ENCODE peak calls at places on chromosomes 7 and 10, in ten cellular contexts. M is BJ, A is tibial nerve, T is tibial artery, Q is heart right ventricle, X is nephron progenitor cell, R is heart left ventricle, B is upper lobe of right lung, P is right lobe of liver, V is cardiac muscle cell. I is an unnamed sample.

GRCh38 chr7:55476071-55476803 is 96.1 kb downstream of the VOPP1 start:
- DNase-seq in M (no peak), A (no peak), T (no peak), Q (no peak), X (no peak), R (no peak), B (no peak), P (no peak), V (peak; percentile 30), I (no peak)

GRCh38 chr10:60978287-60979115 is 34.5 kb upstream of the RHOBTB1 start:
- DNase-seq in M (no peak), A (no peak), T (no peak), Q (no peak), X (no peak), R (no peak), B (no peak), P (no peak), V (no peak), I (no peak)

GRCh38 chr10:113681533-113682470 is 2.1 kb downstream of the CASP7 start:
- DNase-seq in M (no peak), A (no peak), T (no peak), Q (no peak), X (no peak), R (no peak), B (no peak), P (no peak), V (peak; percentile 5), I (no peak)

GRCh38 chr10:110840225-110840922 is 31.4 kb upstream of the PDCD4 start:
- DNase-seq in M (no peak), A (peak; percentile 43), T (peak; percentile 78), Q (no peak), X (no peak), R (no peak), B (peak; percentile 86), P (peak; percentile 64), V (no peak), I (no peak)

GRCh38 chr10:3467052-3467906 is 294.7 kb upstream of the PITRM1 start:
- DNase-seq in M (peak; percentile 96), A (peak; percentile 77), T (peak; percentile 89), Q (peak; percentile 81), X (no peak), R (peak; percentile 84), B (peak; percentile 84), P (peak; percentile 80), V (peak; percentile 97), I (no peak)

GRCh38 chr7:76302299-76303056 is at the start of gene HSPB1:
- DNase-seq in M (peak; percentile 68), A (peak; percentile 86), T (peak; percentile 99), Q (peak; percentile 97), X (peak; percentile 74), R (peak; percentile 98), B (peak; percentile 99), P (peak; percentile 94), V (peak; percentile 95), I (peak; percentile 43)

GRCh38 chr7:149621776-149622175 is 124.2 kb upstream of the ZNF746 start:
- DNase-seq in M (no peak), A (no peak), T (no peak), Q (no peak), X (no peak), R (no peak), B (no peak), P (no peak), V (no peak), I (peak; percentile 30)

GRCh38 chr7:87345962-87346371 is 503 bp downstream of the CROT start:
- DNase-seq in M (no peak), A (no peak), T (no peak), Q (no peak), X (no peak), R (no peak), B (no peak), P (no peak), V (no peak), I (no peak)

GRCh38 chr10:79417731-79418130 is 27.7 kb downstream of the ZCCHC24 start:
- DNase-seq in M (no peak), A (no peak), T (peak; percentile 57), Q (no peak), X (no peak), R (peak; percentile 21), B (no peak), P (peak; percentile 15), V (no peak), I (no peak)

DNA sequence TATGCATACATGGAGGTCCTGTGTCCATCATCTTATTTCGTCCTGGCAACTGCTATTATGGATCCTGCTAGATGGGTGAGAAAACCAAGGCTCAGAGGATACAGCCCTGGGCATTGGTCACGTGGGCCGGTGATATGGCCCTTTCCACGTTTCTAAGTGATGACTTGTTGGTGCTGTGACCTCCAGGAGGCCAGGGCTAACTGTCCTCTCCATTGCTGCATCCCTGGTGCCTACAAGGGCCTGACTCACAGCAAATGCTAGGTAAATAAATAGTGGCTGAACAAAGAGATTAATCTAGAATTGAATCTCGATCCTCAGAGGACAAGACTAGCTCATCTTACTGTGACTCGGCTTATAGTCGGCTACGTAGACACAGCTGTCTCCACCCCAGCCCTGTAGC is 78.6 kb downstream of the FAM53B start:
- DNase-seq in M (no peak), A (no peak), T (no peak), Q (no peak), X (no peak), R (no peak), B (no peak), P (no peak), V (no peak), I (no peak)
- TF ChIP-seq CTCF in M (no peak), A (no peak), T (no peak), Q (no peak), X (no peak), R (no peak), B (no peak), P (no peak), V (no peak), I (no peak)

GRCh38 chr10:48976208-48976607 is 36.6 kb upstream of the LRRC18 start:
- DNase-seq in M (no peak), A (no peak), T (peak; percentile 56), Q (no peak), X (no peak), R (no peak), B (no peak), P (no peak), V (peak; percentile 7), I (no peak)
- TF ChIP-seq CTCF in M (peak; percentile 22), A (no peak), T (peak; percentile 16), Q (peak; percentile 15), X (no peak), R (peak; percentile 20), B (peak; percentile 32), P (peak; percentile 38), V (no peak), I (no peak)

GRCh38 chr7:123637203-123637602 is 18.5 kb upstream of the LMOD2 start:
- DNase-seq in M (no peak), A (no peak), T (no peak), Q (no peak), X (no peak), R (no peak), B (no peak), P (no peak), V (peak; percentile 23), I (no peak)
- TF ChIP-seq CTCF in M (peak; percentile 10), A (no peak), T (no peak), Q (no peak), X (no peak), R (no peak), B (no peak), P (no peak), V (peak; percentile 7), I (no peak)

GRCh38 chr7:132899833-132900232 is 182.1 kb downstream of the CHCHD3 start:
- DNase-seq in M (no peak), A (no peak), T (no peak), Q (no peak), X (no peak), R (no peak), B (no peak), P (no peak), V (peak; percentile 31), I (no peak)
- TF ChIP-seq CTCF in M (no peak), A (no peak), T (no peak), Q (no peak), X (no peak), R (no peak), B (no peak), P (no peak), V (peak; percentile 29), I (no peak)

GRCh38 chr7:4681922-4682620 is at the start of gene FOXK1:
- DNase-seq in M (no peak), A (peak; percentile 51), T (peak; percentile 84), Q (peak; percentile 85), X (peak; percentile 87), R (peak; percentile 76), B (peak; percentile 91), P (peak; percentile 83), V (peak; percentile 86), I (peak; percentile 81)

GRCh38 chr7:4682621-4683042 is 537 bp downstream of the FOXK1 start:
- DNase-seq in M (no peak), A (no peak), T (peak; percentile 78), Q (peak; percentile 60), X (peak; percentile 49), R (peak; percentile 59), B (peak; percentile 83), P (peak; percentile 60), V (peak; percentile 52), I (peak; percentile 47)

GRCh38 chr7:4684826-4685225 is 2.7 kb downstream of the FOXK1 start:
- DNase-seq in M (no peak), A (no peak), T (no peak), Q (no peak), X (no peak), R (no peak), B (no peak), P (no peak), V (no peak), I (no peak)

GRCh38 chr7:4683043-4683883 is 1.2 kb downstream of the FOXK1 start:
- DNase-seq in M (no peak), A (no peak), T (peak; percentile 75), Q (peak; percentile 48), X (peak; percentile 23), R (no peak), B (peak; percentile 69), P (peak; percentile 55), V (no peak), I (peak; percentile 46)

GRCh38 chr7:4683884-4684565 is 1.9 kb downstream of the FOXK1 start:
- DNase-seq in M (peak; percentile 31), A (no peak), T (peak; percentile 82), Q (peak; percentile 64), X (peak; percentile 37), R (peak; percentile 68), B (peak; percentile 77), P (peak; percentile 81), V (peak; percentile 64), I (peak; percentile 48)
- TF ChIP-seq CTCF in M (peak; percentile 25), A (no peak), T (no peak), Q (no peak), X (no peak), R (no peak), B (peak; percentile 31), P (peak; percentile 16), V (peak; percentile 18), I (no peak)

GRCh38 chr7:133051066-133051465 is 30.8 kb downstream of the CHCHD3 start:
- DNase-seq in M (no peak), A (no peak), T (no peak), Q (no peak), X (no peak), R (no peak), B (no peak), P (no peak), V (peak; percentile 47), I (no peak)
- TF ChIP-seq CTCF in M (peak; percentile 36), A (no peak), T (peak; percentile 28), Q (no peak), X (no peak), R (no peak), B (no peak), P (no peak), V (peak; percentile 27), I (no peak)